ENCODE peak calls at places on chromosome 22, in six cellular contexts. Q, Z, C, W, S and P are unnamed samples.

GRCh38 chr22:24965822-24966626 is 13.5 kb downstream of the KIAA1671 start:
- DNase-seq in Q (no peak), Z (no peak), C (no peak), W (no peak), S (no peak), P (no peak)

GRCh38 chr22:37218771-37219411 is 6.6 kb upstream of the SSTR3 start:
- DNase-seq in Q (no peak), Z (no peak), C (no peak), W (peak), S (no peak), P (no peak)

GRCh38 chr22:19680911-19681862 is 33.1 kb upstream of the SEPTIN5 start:
- DNase-seq in Q (no peak), Z (no peak), C (no peak), W (no peak), S (no peak), P (no peak)

GRCh38 chr22:26322179-26322905 is 106.7 kb upstream of the ASPHD2 start:
- DNase-seq in Q (no peak), Z (no peak), C (no peak), W (no peak), S (peak), P (no peak)

GRCh38 chr22:20449819-20450550 is 12.4 kb upstream of the SCARF2 start:
- DNase-seq in Q (no peak), Z (no peak), C (no peak), W (no peak), S (no peak), P (no peak)

GRCh38 chr22:44391026-44391425 is 78.3 kb upstream of the SHISAL1 start:
- DNase-seq in Q (no peak), Z (no peak), C (no peak), W (no peak), S (no peak), P (peak)

GRCh38 chr22:39388261-39389011 is 11.1 kb upstream of the TAB1 start:
- DNase-seq in Q (peak), Z (peak), C (peak), W (peak), S (peak), P (peak)

GRCh38 chr22:33108037-33108436 is 49.9 kb upstream of the SYN3 start:
- DNase-seq in Q (no peak), Z (no peak), C (no peak), W (no peak), S (no peak), P (no peak)

GRCh38 chr22:44139773-44140172 is 41.0 kb upstream of the PARVG start:
- DNase-seq in Q (no peak), Z (no peak), C (no peak), W (no peak), S (no peak), P (no peak)

GRCh38 chr22:32270641-32271369 is 15.7 kb upstream of the SLC5A4 start:
- DNase-seq in Q (no peak), Z (no peak), C (no peak), W (no peak), S (no peak), P (no peak)

GRCh38 chr22:45334528-45334927 is 24.8 kb downstream of the FAM118A start:
- DNase-seq in Q (no peak), Z (no peak), C (no peak), W (no peak), S (no peak), P (no peak)

GRCh38 chr22:32590556-32590955 is 115.9 kb downstream of the FBXO7 start:
- DNase-seq in Q (no peak), Z (no peak), C (no peak), W (no peak), S (no peak), P (no peak)

GRCh38 chr22:23500508-23501208 is 79.4 kb downstream of the IGLL1 start:
- DNase-seq in Q (no peak), Z (no peak), C (no peak), W (peak), S (no peak), P (no peak)

GRCh38 chr22:50072714-50073538 is 12.3 kb downstream of the MLC1 start:
- DNase-seq in Q (no peak), Z (no peak), C (no peak), W (no peak), S (no peak), P (no peak)

GRCh38 chr22:22894740-22895731 is 7.4 kb downstream of the IGLL5 start:
- DNase-seq in Q (no peak), Z (peak), C (no peak), W (no peak), S (no peak), P (peak)

GRCh38 chr22:27580311-27580897 is 221.2 kb downstream of the MN1 start:
- DNase-seq in Q (no peak), Z (no peak), C (no peak), W (no peak), S (no peak), P (no peak)

GRCh38 chr22:21984793-21985192 is 2.2 kb upstream of the TOP3B start:
- DNase-seq in Q (no peak), Z (no peak), C (peak), W (peak), S (no peak), P (no peak)

GRCh38 chr22:47563406-47564157 is 801.1 kb downstream of the TBC1D22A start:
- DNase-seq in Q (no peak), Z (no peak), C (no peak), W (no peak), S (no peak), P (no peak)

GRCh38 chr22:38148252-38148651 is 33.4 kb downstream of the PLA2G6 start:
- DNase-seq in Q (no peak), Z (no peak), C (no peak), W (no peak), S (no peak), P (peak)